ENCODE peak calls at places on chromosomes 6 and 20, in six cellular contexts. T is right cardiac atrium; Q is GM23248; U is CD8-positive, alpha-beta memory T cell; W is PC-9; K is A673. G is an unnamed sample. For H3K4me1, the result is how much of the 10 kb centered on the place peaks cover.

GRCh38 chr6:91031581-91031980 is 444.7 kb upstream of the MAP3K7 start:
- DNase-seq in T (no peak), U (no peak), K (peak), W (peak), Q (no peak), G (no peak)

GRCh38 chr6:170369439-170369838 is 62.9 kb downstream of the FAM120B start:
- DNase-seq in K (no peak), W (no peak), U (no peak), Q (no peak), T (no peak), G (no peak)

GRCh38 chr20:1327241-1327653 is 1.7 kb downstream of the SDCBP2 start:
- DNase-seq in U (no peak), Q (peak), W (no peak), T (no peak), K (no peak), G (no peak)

GRCh38 chr6:37209461-37210205 is 39.7 kb downstream of the PIM1 start:
- DNase-seq in T (no peak), K (no peak), U (peak), Q (no peak), W (no peak), G (no peak)

GRCh38 chr6:96899019-96899418 is 1.3 kb upstream of the NDUFAF4 start:
- DNase-seq in T (no peak), Q (peak), U (no peak), K (peak), W (no peak), G (peak)

GRCh38 chr20:56429496-56429895 is 17.4 kb downstream of the CASS4 start:
- DNase-seq in W (no peak), U (no peak), T (no peak), K (no peak), Q (peak), G (no peak)

GRCh38 chr6:135358251-135358821 is 139.2 kb downstream of the AHI1 start:
- DNase-seq in Q (peak), U (no peak), T (no peak), W (no peak), K (no peak), G (no peak)

GRCh38 chr6:150006961-150007464 is 18.3 kb downstream of the RAET1L start:
- DNase-seq in T (no peak), U (no peak), K (peak), W (no peak), Q (peak), G (no peak)

DNA sequence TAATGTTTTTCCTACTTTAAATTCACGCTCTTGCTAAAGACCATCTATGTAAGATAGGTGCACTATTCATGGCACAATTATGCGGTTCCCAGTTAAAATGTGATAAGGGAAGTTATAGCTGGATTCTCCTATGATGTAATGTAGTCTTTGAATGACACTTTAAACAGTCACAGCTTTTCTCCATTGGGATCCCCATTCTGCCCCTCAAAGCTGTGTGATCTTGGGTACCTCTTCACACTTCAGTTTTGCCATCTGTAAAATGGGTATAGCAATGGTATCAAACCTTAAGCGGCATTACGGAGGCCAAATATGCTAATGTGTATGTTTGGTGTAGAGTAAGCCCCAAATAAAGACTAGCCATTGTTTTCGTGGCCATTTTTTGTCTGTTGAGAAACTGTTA is 64.7 kb upstream of the ZNF217 start:
- DNase-seq in T (no peak), K (no peak), Q (no peak), W (no peak), U (no peak), G (no peak)
- H3K4me1 ChIP-seq in T (under half), K (half or more), Q (half or more), W (under half), U (half or more), G (under half)

GRCh38 chr6:46637145-46637544 is 15.5 kb downstream of the CYP39A1 start:
- DNase-seq in T (no peak), U (no peak), W (no peak), K (no peak), Q (peak), G (no peak)

GRCh38 chr6:46635462-46635861 is 17.2 kb downstream of the CYP39A1 start:
- DNase-seq in W (no peak), K (no peak), Q (no peak), U (no peak), T (no peak), G (no peak)

GRCh38 chr6:46638650-46639049 is 14.0 kb downstream of the CYP39A1 start:
- DNase-seq in K (no peak), U (no peak), W (peak), Q (peak), T (no peak), G (no peak)

GRCh38 chr6:46642928-46643751 is 9.5 kb downstream of the CYP39A1 start:
- DNase-seq in T (no peak), W (no peak), K (no peak), U (no peak), Q (peak), G (no peak)

DNA sequence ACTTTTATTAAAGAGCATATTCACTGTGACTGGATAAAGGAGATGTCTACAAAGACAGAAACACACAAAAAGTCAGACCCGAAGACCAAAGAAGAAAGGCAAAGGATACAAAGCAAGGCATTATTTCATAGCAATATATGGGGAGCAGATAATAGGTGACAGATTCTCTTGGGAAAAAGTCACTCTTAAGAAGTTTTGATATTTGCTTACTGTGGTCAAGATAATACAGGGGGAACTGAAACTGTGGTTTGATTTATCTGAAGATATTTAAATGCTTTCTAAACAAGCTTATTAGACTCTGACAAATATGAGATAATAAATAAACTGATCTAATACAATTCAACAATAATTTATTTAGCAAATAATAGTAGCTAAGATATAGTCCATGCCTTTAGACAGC is 14.7 kb downstream of the CYP39A1 start:
- DNase-seq in K (no peak), Q (no peak), T (no peak), U (no peak), W (no peak), G (no peak)
- H3K4me1 ChIP-seq in K (under half), Q (under half), T (under half), U (under half), W (under half), G (under half)

GRCh38 chr20:12159266-12159665 is 241.6 kb downstream of the BTBD3 start:
- DNase-seq in K (no peak), Q (peak), T (no peak), U (no peak), W (no peak), G (no peak)
- H3K4me1 ChIP-seq in K (under half), Q (under half), T (under half), U (under half), W (under half), G (under half)

GRCh38 chr6:9458424-9458823 is 956.5 kb downstream of the TFAP2A start:
- DNase-seq in W (no peak), U (no peak), T (no peak), Q (no peak), K (no peak), G (no peak)

GRCh38 chr6:9456241-9456658 is 958.6 kb downstream of the TFAP2A start:
- DNase-seq in Q (no peak), U (no peak), T (no peak), K (peak), W (no peak), G (no peak)

GRCh38 chr6:9461161-9461560 is 953.7 kb downstream of the TFAP2A start:
- DNase-seq in W (no peak), K (no peak), Q (no peak), U (no peak), T (no peak), G (no peak)

DNA sequence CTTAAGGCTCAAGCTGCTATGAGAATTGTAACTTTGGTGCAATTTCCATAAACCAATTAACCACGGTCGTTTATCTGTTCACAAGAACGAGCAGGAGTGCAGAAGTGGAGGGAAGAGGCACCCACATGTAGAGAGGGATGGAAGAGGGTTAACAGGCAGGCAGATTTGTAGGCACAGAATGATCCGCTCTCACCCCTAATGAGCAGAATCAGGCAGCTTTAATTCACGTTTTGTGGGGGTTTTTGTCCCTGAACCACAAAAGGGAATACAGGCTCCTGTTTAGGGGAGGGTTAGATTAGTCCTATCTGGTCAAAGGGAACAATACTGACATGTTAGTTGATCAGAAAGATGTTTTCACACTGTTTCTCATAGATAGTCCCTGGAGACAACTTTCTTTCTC is 959.1 kb downstream of the TFAP2A start:
- DNase-seq in U (no peak), K (peak), W (no peak), T (no peak), Q (no peak), G (peak)
- H3K4me1 ChIP-seq in U (under half), K (under half), W (under half), T (under half), Q (under half), G (under half)

DNA sequence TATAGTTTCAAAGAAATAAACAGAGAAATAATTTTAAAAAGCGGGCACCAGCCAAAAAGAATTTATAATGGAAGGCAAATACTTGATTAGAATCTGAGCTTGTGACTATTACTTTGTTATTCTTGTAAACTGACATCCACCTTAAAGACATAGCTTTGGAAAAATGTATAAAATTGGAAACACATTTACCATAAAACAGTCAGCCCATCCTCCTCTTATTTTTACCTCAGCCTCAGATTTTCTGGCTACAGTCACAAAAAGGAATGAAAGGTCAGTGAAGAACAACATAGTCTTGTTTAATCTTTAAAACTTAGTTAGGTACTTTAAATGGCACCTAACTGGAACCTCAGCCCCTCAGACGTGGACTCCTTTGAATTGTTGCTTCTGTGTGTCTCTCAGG is 157.3 kb upstream of the CITED2 start:
- DNase-seq in T (no peak), U (no peak), K (no peak), Q (no peak), W (no peak), G (no peak)
- H3K4me1 ChIP-seq in T (under half), U (under half), K (under half), Q (under half), W (under half), G (under half)

G was measured in SJSA1.